ENCODE peak calls at places on chromosomes 1 and 21, in four cellular contexts. R, Z, F and S are unnamed samples.

GRCh38 chr1:83857705-83858104 is 141.2 kb downstream of the TTLL7 start:
- DNase-seq in R (no peak), Z (no peak), F (no peak), S (no peak)

GRCh38 chr1:109299087-109299983 is 7.5 kb downstream of the MYBPHL start:
- DNase-seq in R (peak; percentile 92), Z (peak; percentile 93), F (no peak), S (peak; percentile 32)

GRCh38 chr21:45590726-45591618 is 48.7 kb upstream of the SLC19A1 start:
- DNase-seq in R (no peak), Z (no peak), F (no peak), S (no peak)

GRCh38 chr1:207805841-207806421 is 54.1 kb downstream of the CD46 start:
- DNase-seq in R (no peak), Z (peak; percentile 64), F (no peak), S (peak; percentile 62)

GRCh38 chr1:213444224-213444623 is 393.2 kb downstream of the RPS6KC1 start:
- DNase-seq in R (no peak), Z (no peak), F (no peak), S (no peak)

GRCh38 chr1:20385630-20386029 is 95.0 kb downstream of the VWA5B1 start:
- DNase-seq in R (no peak), Z (no peak), F (no peak), S (no peak)

GRCh38 chr1:234573711-234574299 is 36.2 kb downstream of the IRF2BP2 start:
- DNase-seq in R (no peak), Z (no peak), F (no peak), S (no peak)

GRCh38 chr1:248243204-248243603 is 12.0 kb downstream of the OR2M4 start:
- DNase-seq in R (peak; percentile 45), Z (no peak), F (peak; percentile 32), S (no peak)

GRCh38 chr1:46747683-46748288 is 28.9 kb upstream of the EFCAB14 start:
- DNase-seq in R (peak; percentile 12), Z (peak; percentile 3), F (peak; percentile 40), S (peak; percentile 42)

GRCh38 chr1:17075470-17076255 is 21.8 kb upstream of the SDHB start:
- DNase-seq in R (no peak), Z (no peak), F (no peak), S (no peak)

GRCh38 chr1:14090531-14090930 is 390.5 kb downstream of the PRDM2 start:
- DNase-seq in R (no peak), Z (no peak), F (no peak), S (no peak)

GRCh38 chr21:35512321-35512720 is 463.2 kb upstream of the RUNX1 start:
- DNase-seq in R (no peak), Z (no peak), F (no peak), S (no peak)

GRCh38 chr1:209311770-209312169 is 271.7 kb upstream of the CAMK1G start:
- DNase-seq in R (no peak), Z (no peak), F (no peak), S (no peak)